ENCODE peak calls at places on chromosome 18, in four cellular contexts. V is ovary, K is breast epithelium, C is fibroblast of lung. Z is an unnamed sample.

GRCh38 chr18:2955966-2956521 is 56.9 kb downstream of the LPIN2 start:
- DNase-seq in V (no peak), K (no peak), C (no peak), Z (no peak)

GRCh38 chr18:76426738-76427305 is 68.2 kb downstream of the ZNF516 start:
- DNase-seq in V (peak), K (no peak), C (peak), Z (no peak)

GRCh38 chr18:58954986-58955385 is 90.3 kb downstream of the ZNF532 start:
- DNase-seq in V (no peak), K (no peak), C (no peak), Z (no peak)

GRCh38 chr18:72866901-72867701 is 686 bp downstream of the NETO1 start:
- DNase-seq in V (no peak), K (no peak), C (no peak), Z (no peak)

GRCh38 chr18:59906203-59906602 is 6.4 kb downstream of the PMAIP1 start:
- DNase-seq in V (no peak), K (no peak), C (no peak), Z (no peak)

GRCh38 chr18:75247601-75248421 is 37.2 kb downstream of the TSHZ1 start:
- DNase-seq in V (no peak), K (no peak), C (peak), Z (no peak)

GRCh38 chr18:47594063-47594462 is 336.4 kb downstream of the SMAD2 start:
- DNase-seq in V (no peak), K (no peak), C (no peak), Z (peak)

GRCh38 chr18:11387880-11388279 is 221.5 kb upstream of the SLC35G4 start:
- DNase-seq in V (no peak), K (no peak), C (peak), Z (no peak)

GRCh38 chr18:7117390-7118355 is at the start of gene LAMA1:
- DNase-seq in V (peak), K (no peak), C (no peak), Z (no peak)

GRCh38 chr18:76491801-76492668 is 3.0 kb downstream of the ZNF516 start:
- DNase-seq in V (peak), K (no peak), C (peak), Z (no peak)

GRCh38 chr18:80176334-80177080 is 67.4 kb downstream of the ADNP2 start:
- DNase-seq in V (no peak), K (no peak), C (peak), Z (no peak)

GRCh38 chr18:72700961-72701710 is 157.0 kb upstream of the CBLN2 start:
- DNase-seq in V (no peak), K (no peak), C (peak), Z (no peak)

GRCh38 chr18:52387246-52387645 is 47.2 kb downstream of the DCC start:
- DNase-seq in V (no peak), K (no peak), C (no peak), Z (no peak)

GRCh38 chr18:13309031-13309430 is 90.5 kb downstream of the LDLRAD4 start:
- DNase-seq in V (no peak), K (no peak), C (no peak), Z (no peak)

GRCh38 chr18:67132919-67133318 is 383.6 kb downstream of the DSEL start:
- DNase-seq in V (no peak), K (no peak), C (no peak), Z (no peak)

GRCh38 chr18:32200766-32201165 is 10.9 kb downstream of the MEP1B start:
- DNase-seq in V (no peak), K (no peak), C (peak), Z (no peak)

GRCh38 chr18:44557626-44558151 is 123.0 kb upstream of the SETBP1 start:
- DNase-seq in V (no peak), K (no peak), C (no peak), Z (no peak)

GRCh38 chr18:44782617-44783016 is 101.9 kb downstream of the SETBP1 start:
- DNase-seq in V (no peak), K (no peak), C (no peak), Z (no peak)

GRCh38 chr18:56289381-56289780 is 349.0 kb downstream of the TXNL1 start:
- DNase-seq in V (no peak), K (no peak), C (no peak), Z (no peak)

GRCh38 chr18:40094441-40094840 is 1860.6 kb upstream of the PIK3C3 start:
- DNase-seq in V (no peak), K (no peak), C (no peak), Z (no peak)

GRCh38 chr18:23738151-23738550 is 48.9 kb downstream of the LAMA3 start:
- DNase-seq in V (no peak), K (no peak), C (no peak), Z (no peak)

GRCh38 chr18:44668280-44668975 is 12.3 kb upstream of the SETBP1 start:
- DNase-seq in V (no peak), K (no peak), C (no peak), Z (no peak)

GRCh38 chr18:13435596-13436333 is 217.2 kb downstream of the LDLRAD4 start:
- DNase-seq in V (no peak), K (no peak), C (peak), Z (no peak)

GRCh38 chr18:78978336-78979057 is 1.1 kb upstream of the SALL3 start:
- DNase-seq in V (no peak), K (no peak), C (no peak), Z (no peak)

GRCh38 chr18:33844232-33844631 is 266.2 kb downstream of the ASXL3 start:
- DNase-seq in V (no peak), K (no peak), C (no peak), Z (no peak)

GRCh38 chr18:59957957-59958356 is 58.2 kb downstream of the PMAIP1 start:
- DNase-seq in V (no peak), K (no peak), C (peak), Z (no peak)

GRCh38 chr18:10234281-10234680 is 220.2 kb upstream of the APCDD1 start:
- DNase-seq in V (no peak), K (no peak), C (no peak), Z (no peak)

GRCh38 chr18:68438983-68439382 is 275.9 kb downstream of the TMX3 start:
- DNase-seq in V (no peak), K (no peak), C (peak), Z (no peak)

GRCh38 chr18:70169747-70170146 is 35.7 kb downstream of the RTTN start:
- DNase-seq in V (no peak), K (no peak), C (no peak), Z (no peak)

GRCh38 chr18:70160075-70160678 is 45.3 kb downstream of the RTTN start:
- DNase-seq in V (no peak), K (no peak), C (no peak), Z (no peak)

GRCh38 chr18:70166668-70167067 is 38.8 kb downstream of the RTTN start:
- DNase-seq in V (no peak), K (no peak), C (no peak), Z (no peak)

DNA sequence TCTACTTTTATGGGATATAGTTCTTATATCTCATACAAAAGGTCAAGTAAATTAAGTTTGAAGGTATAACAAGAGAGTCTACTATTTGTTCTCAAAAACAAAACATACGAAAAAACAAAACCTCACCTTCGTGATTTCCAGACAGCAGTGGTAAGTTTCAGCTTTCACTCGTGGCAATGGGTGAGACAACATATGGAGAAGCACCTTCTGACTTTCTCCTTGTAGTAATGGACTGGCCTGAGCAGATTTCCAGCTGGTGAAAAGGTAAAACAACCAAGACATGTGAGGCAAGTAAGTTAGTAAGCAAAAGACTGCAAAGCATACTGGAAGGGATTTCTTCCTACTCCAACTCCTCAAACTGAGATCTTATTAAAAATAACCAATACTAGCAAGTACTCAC is 39.6 kb downstream of the RTTN start:
- DNase-seq in V (no peak), K (no peak), C (no peak), Z (no peak)
- H3K27ac ChIP-seq in V (no peak), K (no peak), C (no peak), Z (no peak)

GRCh38 chr18:25062720-25063119 is 289.2 kb downstream of the ZNF521 start:
- DNase-seq in V (no peak), K (no peak), C (no peak), Z (no peak)
- TF ChIP-seq CTCF in V (no peak), K (no peak), C (no peak), Z (no peak)

DNA sequence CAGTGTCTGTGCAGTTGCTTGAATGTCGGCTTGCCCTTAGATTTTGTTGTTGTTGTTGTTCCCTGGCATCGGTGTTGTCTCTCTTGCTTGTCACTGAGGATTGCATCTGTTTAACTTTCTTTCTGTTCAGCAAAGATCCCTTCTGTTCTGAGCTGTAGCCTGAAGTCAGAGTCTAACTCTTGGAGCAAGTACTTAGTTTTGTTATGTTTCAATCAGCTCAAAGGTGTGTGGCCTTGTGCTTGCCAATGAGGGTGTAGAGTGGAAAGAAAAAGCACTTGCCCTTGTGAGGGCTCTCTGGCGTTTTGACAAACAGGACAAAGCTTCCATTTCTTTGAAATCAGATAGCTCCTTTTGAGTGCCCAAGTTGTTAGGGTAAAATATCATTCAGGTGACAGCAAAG is 757.1 kb upstream of the CDH7 start:
- DNase-seq in V (no peak), K (no peak), C (no peak), Z (no peak)
- H3K4me3 ChIP-seq in V (no peak), K (no peak), C (no peak), Z (no peak)

GRCh38 chr18:46013484-46014189 is 46.5 kb upstream of the EPG5 start:
- DNase-seq in V (no peak), K (no peak), C (no peak), Z (no peak)

GRCh38 chr18:46010050-46010449 is 42.9 kb upstream of the EPG5 start:
- DNase-seq in V (no peak), K (no peak), C (no peak), Z (no peak)

GRCh38 chr18:46009158-46009866 is 42.2 kb upstream of the EPG5 start:
- DNase-seq in V (no peak), K (no peak), C (no peak), Z (no peak)

GRCh38 chr18:46007165-46007564 is 40.0 kb upstream of the EPG5 start:
- DNase-seq in V (no peak), K (no peak), C (no peak), Z (no peak)

DNA sequence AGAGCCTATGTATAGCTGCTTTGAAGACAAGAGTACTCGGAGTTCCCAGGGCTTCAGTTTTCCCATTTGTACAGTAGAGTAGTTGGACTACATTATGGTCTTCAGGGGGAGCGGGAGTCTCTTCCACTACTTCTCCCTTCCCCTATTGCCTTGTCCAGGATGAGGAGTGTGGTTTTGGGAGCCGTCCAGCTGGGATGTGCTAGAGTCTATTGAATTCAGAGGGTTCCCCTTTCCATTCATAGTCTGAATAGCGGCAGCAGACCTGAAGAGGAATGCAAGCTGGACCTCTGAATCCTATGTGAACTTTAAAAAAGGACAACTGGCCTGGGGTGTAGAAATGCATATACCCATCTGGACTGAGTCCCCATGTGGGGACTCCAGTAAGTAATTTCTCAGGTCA is 43.5 kb upstream of the EPG5 start:
- DNase-seq in V (no peak), K (no peak), C (no peak), Z (no peak)
- H3K27ac ChIP-seq in V (no peak), K (no peak), C (no peak), Z (no peak)

DNA sequence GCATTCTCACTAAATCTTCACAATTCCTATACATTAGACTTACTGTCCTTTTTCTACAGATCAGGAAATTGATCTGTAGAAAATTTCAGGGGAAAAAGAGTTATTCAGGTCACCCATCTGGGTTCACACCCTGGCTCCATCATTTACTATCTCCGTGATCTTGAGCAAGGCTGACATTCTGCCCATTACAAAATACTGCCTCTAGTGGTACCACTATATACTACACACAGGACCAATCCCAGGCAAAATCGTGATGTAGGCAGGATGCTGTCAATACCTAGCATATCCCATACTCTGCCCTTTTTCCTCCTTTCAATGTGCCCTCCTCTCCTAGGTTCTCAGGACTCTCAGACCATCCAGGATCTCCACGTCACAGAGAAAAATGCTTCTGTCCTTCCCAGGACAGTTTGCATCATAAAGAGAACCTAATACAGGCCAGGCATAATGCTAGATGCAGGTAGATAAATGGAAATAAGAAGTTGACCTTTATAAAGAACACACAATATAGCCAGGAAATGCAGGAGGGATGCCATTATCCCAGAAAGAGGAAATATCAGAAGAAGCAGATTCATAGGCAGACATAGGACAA is 101.9 kb downstream of the CDH20 start:
- DNase-seq in V (no peak), K (no peak), C (peak), Z (no peak)
- TF ChIP-seq CTCF in V (no peak), K (no peak), C (peak), Z (peak)

GRCh38 chr18:48923746-48924580 is 26.8 kb downstream of the SMAD7 start:
- DNase-seq in V (no peak), K (no peak), C (peak), Z (no peak)

GRCh38 chr18:48922203-48922800 is 28.5 kb downstream of the SMAD7 start:
- DNase-seq in V (no peak), K (no peak), C (no peak), Z (no peak)

GRCh38 chr18:48921305-48922202 is 29.2 kb downstream of the SMAD7 start:
- DNase-seq in V (peak), K (no peak), C (no peak), Z (no peak)

GRCh38 chr18:48924621-48925601 is 25.9 kb downstream of the SMAD7 start:
- DNase-seq in V (no peak), K (no peak), C (no peak), Z (peak)

DNA sequence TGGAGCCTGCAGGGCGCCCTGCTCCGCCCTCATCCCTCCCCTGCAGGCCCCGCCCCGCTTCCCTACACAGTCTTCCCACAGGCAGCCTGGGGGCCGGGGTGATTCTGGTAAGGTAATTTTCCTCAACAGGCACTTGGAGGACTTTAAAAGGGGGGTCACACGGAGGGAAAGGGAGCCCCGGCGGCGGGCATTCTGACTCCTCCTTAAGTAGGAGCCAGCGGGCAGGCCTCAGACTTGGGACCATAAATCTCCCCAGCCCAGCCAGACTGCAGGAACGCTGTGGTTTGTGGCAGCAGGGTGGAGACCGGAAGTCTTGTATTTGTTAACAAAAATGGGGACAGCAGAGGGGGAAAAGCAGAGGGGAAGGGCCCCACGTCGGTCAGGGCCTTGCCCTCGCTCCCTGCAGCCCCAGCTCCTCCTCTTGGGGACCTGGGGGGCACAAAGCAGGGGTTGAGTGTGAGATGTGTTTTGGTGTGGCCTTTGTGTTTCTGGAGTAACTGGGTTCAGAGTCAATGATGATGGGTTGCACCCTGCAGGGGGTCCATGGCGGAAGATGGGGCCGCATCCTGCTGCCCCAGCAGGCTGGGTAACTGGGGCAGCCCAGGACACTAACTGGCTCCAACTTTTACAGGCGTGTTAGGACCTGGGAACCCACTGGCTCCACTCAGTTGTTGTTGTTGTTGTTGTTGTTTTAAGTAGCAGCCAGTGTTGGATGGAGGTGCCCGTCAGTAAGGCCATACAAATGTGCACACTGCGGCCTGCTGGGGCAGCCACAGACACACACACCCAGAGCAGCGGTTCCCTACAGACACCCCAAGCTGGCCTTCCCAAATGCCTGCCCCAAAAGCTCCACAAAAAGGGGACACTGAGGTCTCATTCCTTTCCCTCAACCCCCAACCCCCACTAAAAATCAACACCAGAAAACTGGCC is 27.7 kb downstream of the SMAD7 start:
- DNase-seq in V (peak), K (no peak), C (peak), Z (no peak)
- H3K4me3 ChIP-seq in V (peak), K (peak), C (no peak), Z (peak)

GRCh38 chr18:48791636-48792105 is 159.1 kb downstream of the SMAD7 start:
- DNase-seq in V (no peak), K (no peak), C (no peak), Z (no peak)

GRCh38 chr18:48794251-48794970 is 156.4 kb downstream of the SMAD7 start:
- DNase-seq in V (no peak), K (peak), C (no peak), Z (peak)

GRCh38 chr18:48790869-48791635 is 159.7 kb downstream of the SMAD7 start:
- DNase-seq in V (no peak), K (peak), C (no peak), Z (peak)

GRCh38 chr18:48792141-48792540 is 158.6 kb downstream of the SMAD7 start:
- DNase-seq in V (no peak), K (peak), C (no peak), Z (no peak)

DNA sequence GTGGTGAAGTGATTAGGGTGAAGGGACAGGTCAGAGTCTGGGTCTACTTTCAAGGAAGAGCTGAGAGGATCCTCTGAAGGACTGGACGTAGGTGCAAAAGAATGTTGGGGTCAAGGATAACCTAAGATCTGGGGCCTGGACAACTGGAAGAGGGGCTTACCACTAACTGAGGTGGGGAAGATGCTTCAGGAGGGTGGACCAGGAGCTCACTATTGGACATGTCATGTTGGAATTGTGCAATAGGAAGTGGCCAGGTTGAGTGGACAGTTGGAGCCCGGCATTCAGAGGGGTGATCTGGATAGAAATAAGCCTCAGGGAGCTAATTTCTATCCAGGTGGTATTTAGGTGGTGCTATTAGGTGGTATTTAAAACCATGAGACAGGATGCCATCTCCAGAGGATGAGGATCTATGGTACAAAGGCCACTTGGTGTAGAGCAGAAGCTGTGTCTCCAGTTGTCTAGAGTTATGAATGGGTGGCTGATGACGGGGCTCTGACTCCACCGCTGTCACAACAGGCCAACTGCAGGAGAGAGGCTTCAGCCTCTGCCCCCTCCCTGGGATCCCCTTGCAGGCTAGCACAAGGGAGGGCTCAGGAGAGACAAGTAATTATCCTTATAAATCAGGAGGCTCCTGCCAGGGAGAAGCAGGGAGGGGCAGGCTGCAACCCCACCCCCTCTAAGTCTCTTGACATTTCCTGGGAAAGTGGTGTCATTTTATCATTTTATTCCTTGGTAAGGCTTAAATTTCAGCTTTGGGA is 158.0 kb downstream of the SMAD7 start:
- DNase-seq in V (no peak), K (peak), C (no peak), Z (peak)
- H3K27ac ChIP-seq in V (no peak), K (no peak), C (no peak), Z (no peak)

GRCh38 chr18:8630546-8630945 is 21.3 kb downstream of the RAB12 start:
- DNase-seq in V (no peak), K (no peak), C (no peak), Z (no peak)
- TF ChIP-seq CTCF in V (no peak), K (no peak), C (no peak), Z (no peak)

GRCh38 chr18:57741273-57741672 is 61.8 kb downstream of the ATP8B1 start:
- DNase-seq in V (no peak), K (no peak), C (peak), Z (no peak)

GRCh38 chr18:57743008-57743407 is 60.1 kb downstream of the ATP8B1 start:
- DNase-seq in V (no peak), K (no peak), C (peak), Z (no peak)

GRCh38 chr18:57733861-57734260 is 69.3 kb downstream of the ATP8B1 start:
- DNase-seq in V (no peak), K (no peak), C (no peak), Z (no peak)

GRCh38 chr18:57738078-57738477 is 65.0 kb downstream of the ATP8B1 start:
- DNase-seq in V (no peak), K (no peak), C (no peak), Z (no peak)

GRCh38 chr18:57737661-57738060 is 65.5 kb downstream of the ATP8B1 start:
- DNase-seq in V (peak), K (peak), C (peak), Z (peak)
- H3K4me3 ChIP-seq in V (no peak), K (no peak), C (peak), Z (no peak)